ENCODE peak calls at places on chromosomes 13 and 19, in six cellular contexts. P, T, G, X, Y and N are unnamed samples.

GRCh38 chr19:40294560-40294959 is 9.4 kb upstream of the AKT2 start:
- DNase-seq in T (peak; percentile 9), X (no peak), Y (no peak), G (no peak), P (no peak), N (no peak)

GRCh38 chr13:39451860-39452301 is 151.1 kb downstream of the LHFPL6 start:
- DNase-seq in X (peak; percentile 40), G (no peak), T (no peak), Y (no peak), P (no peak), N (no peak)

GRCh38 chr19:29324717-29325116 is 111.8 kb upstream of the UQCRFS1 start:
- DNase-seq in P (no peak), X (no peak), Y (no peak), T (no peak), G (no peak), N (no peak)

GRCh38 chr19:6765738-6766356 is 1.4 kb downstream of the SH2D3A start:
- DNase-seq in G (no peak), T (peak; percentile 98), X (no peak), P (peak; percentile 93), Y (no peak), N (no peak)

GRCh38 chr19:17841810-17842662 is 5.7 kb downstream of the JAK3 start:
- DNase-seq in X (peak; percentile 78), T (peak; percentile 86), P (peak; percentile 65), Y (peak; percentile 90), G (no peak), N (no peak)

GRCh38 chr13:73902847-73903246 is 231.4 kb downstream of the KLF12 start:
- DNase-seq in X (no peak), P (no peak), T (no peak), Y (no peak), G (no peak), N (no peak)

GRCh38 chr13:78499802-78500201 is 103.5 kb downstream of the POU4F1 start:
- DNase-seq in Y (no peak), T (no peak), X (no peak), G (no peak), P (no peak), N (no peak)

GRCh38 chr13:109587689-109588088 is 198.7 kb downstream of the IRS2 start:
- DNase-seq in Y (no peak), X (no peak), G (no peak), T (no peak), P (no peak), N (no peak)

GRCh38 chr13:54687173-54687572 is 1658.6 kb downstream of the OLFM4 start:
- DNase-seq in T (no peak), Y (no peak), P (peak; percentile 8), X (no peak), G (no peak), N (no peak)

GRCh38 chr13:98313023-98313937 is 136.2 kb upstream of the RNF113B start:
- DNase-seq in T (peak; percentile 78), P (no peak), X (no peak), G (no peak), Y (no peak), N (no peak)

GRCh38 chr13:27658569-27658968 is 36.9 kb downstream of the POLR1D start:
- DNase-seq in P (no peak), Y (no peak), T (no peak), G (peak; percentile 18), X (peak; percentile 75), N (no peak)

GRCh38 chr13:103218253-103218652 is 152.0 kb upstream of the SLC10A2 start:
- DNase-seq in Y (no peak), P (peak; percentile 32), G (no peak), X (no peak), T (no peak), N (no peak)

GRCh38 chr13:83935566-83935965 is 53.3 kb upstream of the SLITRK1 start:
- DNase-seq in G (no peak), T (no peak), X (no peak), P (peak; percentile 55), Y (no peak), N (no peak)

GRCh38 chr13:109776575-109776974 is 9.8 kb downstream of the IRS2 start:
- DNase-seq in Y (no peak), T (no peak), G (no peak), P (no peak), X (no peak), N (no peak)

GRCh38 chr13:87356314-87356713 is 314.9 kb upstream of the SLITRK5 start:
- DNase-seq in Y (no peak), G (no peak), X (no peak), T (no peak), P (no peak), N (no peak)

GRCh38 chr13:28035146-28035782 is 46.8 kb upstream of the URAD start:
- DNase-seq in X (no peak), P (peak; percentile 49), G (no peak), T (no peak), Y (no peak), N (no peak)

GRCh38 chr19:55353803-55354697 is 469 bp downstream of the COX6B2 start:
- DNase-seq in T (peak; percentile 76), P (peak; percentile 40), Y (no peak), G (no peak), X (peak; percentile 39), N (no peak)

GRCh38 chr19:18775586-18776287 is 15.4 kb downstream of the COMP start:
- DNase-seq in T (peak; percentile 76), G (no peak), P (no peak), X (peak; percentile 36), Y (no peak), N (no peak)

GRCh38 chr13:107574517-107575215 is 640.7 kb downstream of the LIG4 start:
- DNase-seq in T (no peak), G (no peak), P (no peak), Y (no peak), X (peak; percentile 4), N (no peak)

GRCh38 chr19:3369337-3370213 is 3.2 kb downstream of the NFIC start:
- DNase-seq in T (peak; percentile 82), P (no peak), Y (peak; percentile 78), G (no peak), X (no peak), N (no peak)

GRCh38 chr19:35716735-35716984 is 1.1 kb upstream of the KMT2B start:
- DNase-seq in P (no peak), T (peak; percentile 91), X (no peak), G (no peak), Y (no peak), N (no peak)

GRCh38 chr13:98315466-98315865 is 138.4 kb upstream of the RNF113B start:
- DNase-seq in G (no peak), X (peak; percentile 27), T (no peak), Y (peak; percentile 65), P (no peak), N (no peak)

GRCh38 chr13:27425918-27426630 is 1.7 kb downstream of the GTF3A start:
- DNase-seq in P (peak; percentile 90), X (peak; percentile 78), T (no peak), Y (peak; percentile 62), G (no peak), N (peak; percentile 34)

GRCh38 chr19:11254662-11255061 is 7.7 kb downstream of the DOCK6 start:
- DNase-seq in T (no peak), Y (no peak), G (no peak), P (no peak), X (no peak), N (no peak)
- TF ChIP-seq CTCF in T (no peak), Y (no peak), G (no peak), P (peak; percentile 53), X (no peak), N (peak; percentile 20)

DNA sequence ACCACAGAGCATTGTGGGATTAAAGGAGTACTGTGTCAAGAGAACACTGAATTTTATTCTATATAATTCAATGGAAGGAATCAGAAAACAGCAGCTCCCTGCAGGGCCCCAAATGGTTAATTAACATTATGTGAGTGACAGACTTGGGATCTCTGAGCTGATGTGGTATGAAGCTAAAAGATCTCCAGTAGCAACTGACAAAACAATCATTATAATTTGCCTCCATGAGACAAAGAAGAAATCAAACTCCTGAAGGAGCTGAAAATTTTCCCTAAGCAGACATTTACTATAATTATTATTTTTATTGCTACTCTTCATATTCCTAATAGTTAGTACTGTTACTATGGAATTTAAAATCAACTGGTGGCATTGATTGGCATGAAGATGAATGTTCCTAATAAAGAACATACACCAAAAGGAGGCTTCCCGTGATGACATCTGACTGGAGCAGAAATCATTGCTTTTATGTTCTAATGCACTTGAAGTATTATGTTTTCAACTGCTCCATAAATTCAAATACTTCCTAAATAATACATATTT is 28.8 kb upstream of the RFC3 start:
- DNase-seq in X (no peak), G (no peak), P (no peak), T (no peak), Y (no peak), N (no peak)
- H3K4me3 ChIP-seq in X (no peak overlapping the region), G (no peak overlapping the region), P (no peak overlapping the region), T (no peak overlapping the region), Y (no peak overlapping the region), N (no peak overlapping the region)

GRCh38 chr19:51513968-51514367 is 12.4 kb upstream of the SIGLEC12 start:
- DNase-seq in X (no peak), G (no peak), T (no peak), P (no peak), Y (no peak), N (no peak)

GRCh38 chr19:51508059-51508733 is 6.6 kb upstream of the SIGLEC12 start:
- DNase-seq in T (no peak), X (no peak), Y (no peak), G (no peak), P (no peak), N (no peak)

GRCh38 chr19:51509823-51510660 is 8.4 kb upstream of the SIGLEC12 start:
- DNase-seq in T (no peak), P (no peak), G (no peak), X (no peak), Y (no peak), N (no peak)

GRCh38 chr19:51514866-51515481 is 13.4 kb upstream of the SIGLEC12 start:
- DNase-seq in Y (no peak), G (no peak), X (peak; percentile 69), T (no peak), P (peak; percentile 45), N (peak; percentile 3)

DNA sequence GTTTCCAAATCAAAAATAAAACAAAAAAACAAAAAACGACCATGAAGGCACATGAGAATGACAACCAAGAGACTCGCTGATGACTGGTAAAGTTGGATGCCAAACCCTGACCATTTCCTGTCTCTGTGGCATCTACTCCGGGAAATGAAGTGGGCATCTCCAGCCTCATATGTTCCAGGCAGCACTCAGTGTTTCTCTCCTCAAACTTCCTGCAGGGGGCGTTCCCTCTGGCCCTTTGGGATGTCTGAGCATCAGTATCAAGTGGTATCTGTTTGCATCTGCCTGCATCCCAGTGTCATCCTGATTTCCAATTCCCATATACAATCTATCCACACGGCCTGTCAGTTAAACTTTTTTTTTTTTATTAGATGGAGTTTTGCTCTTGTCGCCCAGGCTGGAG is 9.8 kb upstream of the SIGLEC12 start:
- DNase-seq in G (no peak), T (no peak), Y (no peak), X (no peak), P (no peak), N (no peak)
- TF ChIP-seq CTCF in G (peak; percentile 11), T (no peak), Y (no peak), X (peak; percentile 9), P (no peak), N (peak; percentile 40)

GRCh38 chr19:48033604-48034003 is 10.3 kb downstream of the CABP5 start:
- DNase-seq in T (no peak), P (no peak), Y (no peak), X (no peak), G (no peak), N (no peak)

GRCh38 chr19:48029431-48029830 is 14.4 kb downstream of the CABP5 start:
- DNase-seq in T (no peak), Y (no peak), P (no peak), X (no peak), G (no peak), N (no peak)

GRCh38 chr19:48025480-48025879 is 18.4 kb downstream of the CABP5 start:
- DNase-seq in X (no peak), P (no peak), G (no peak), Y (no peak), T (no peak), N (no peak)

GRCh38 chr19:48030073-48030472 is 13.8 kb downstream of the CABP5 start:
- DNase-seq in Y (no peak), G (no peak), T (no peak), X (no peak), P (no peak), N (no peak)
- H3K4me3 ChIP-seq in Y (no peak overlapping the region), G (no peak overlapping the region), T (no peak overlapping the region), X (no peak overlapping the region), P (no peak overlapping the region), N (no peak overlapping the region)